ENCODE peak calls at places on chromosomes 11 and 22, in four cellular contexts. One of them, this sample, is unnamed. For H3K36me3, the result is how much of the 10 kb centered on the place peaks cover.

GRCh38 chr22:31106651-31107205 is 640 bp downstream of the SELENOM start:
- DNase-seq in psoas muscle: no peak
- DNase-seq in heart right ventricle: peak
- DNase-seq in body of pancreas: no peak
- DNase-seq in this sample: peak

GRCh38 chr11:93133710-93134109 is 64.1 kb downstream of the SLC36A4 start:
- DNase-seq in heart right ventricle: no peak
- DNase-seq in body of pancreas: no peak
- DNase-seq in psoas muscle: no peak
- DNase-seq in this sample: no peak

GRCh38 chr11:117075186-117075585 is 23.0 kb downstream of the SIK3 start:
- DNase-seq in psoas muscle: no peak
- DNase-seq in body of pancreas: no peak
- DNase-seq in heart right ventricle: no peak
- DNase-seq in this sample: no peak

GRCh38 chr11:10428453-10428852 is 26.6 kb upstream of the AMPD3 start:
- DNase-seq in body of pancreas: no peak
- DNase-seq in heart right ventricle: no peak
- DNase-seq in psoas muscle: no peak
- DNase-seq in this sample: no peak

GRCh38 chr22:45125198-45125597 is 38.5 kb upstream of the NUP50 start:
- DNase-seq in body of pancreas: no peak
- DNase-seq in heart right ventricle: no peak
- DNase-seq in psoas muscle: no peak
- DNase-seq in this sample: no peak

GRCh38 chr11:18775492-18776292 is 15.9 kb downstream of the PTPN5 start:
- DNase-seq in psoas muscle: peak
- DNase-seq in body of pancreas: peak
- DNase-seq in heart right ventricle: peak
- DNase-seq in this sample: peak

GRCh38 chr11:87020336-87020735 is 17.4 kb upstream of the TMEM135 start:
- DNase-seq in heart right ventricle: no peak
- DNase-seq in psoas muscle: no peak
- DNase-seq in body of pancreas: no peak
- DNase-seq in this sample: no peak

GRCh38 chr11:34464591-34465036 is 25.9 kb downstream of the CAT start:
- DNase-seq in heart right ventricle: no peak
- DNase-seq in body of pancreas: no peak
- DNase-seq in psoas muscle: no peak
- DNase-seq in this sample: no peak

GRCh38 chr22:45233386-45233785 is 7.3 kb downstream of the KIAA0930 start:
- DNase-seq in body of pancreas: no peak
- DNase-seq in psoas muscle: no peak
- DNase-seq in heart right ventricle: no peak
- DNase-seq in this sample: no peak

GRCh38 chr11:3157381-3158130 is 7.6 kb downstream of the OSBPL5 start:
- DNase-seq in psoas muscle: peak
- DNase-seq in heart right ventricle: no peak
- DNase-seq in body of pancreas: no peak
- DNase-seq in this sample: peak

GRCh38 chr11:60844045-60844869 is 2.3 kb downstream of the CCDC86 start:
- DNase-seq in psoas muscle: peak
- DNase-seq in heart right ventricle: no peak
- DNase-seq in body of pancreas: no peak
- DNase-seq in this sample: no peak

GRCh38 chr11:116500002-116500832 is 272.6 kb downstream of the BUD13 start:
- DNase-seq in heart right ventricle: no peak
- DNase-seq in body of pancreas: no peak
- DNase-seq in psoas muscle: no peak
- DNase-seq in this sample: no peak

GRCh38 chr11:131800452-131800851 is 430.0 kb downstream of the NTM start:
- DNase-seq in psoas muscle: no peak
- DNase-seq in heart right ventricle: no peak
- DNase-seq in body of pancreas: no peak
- DNase-seq in this sample: no peak

GRCh38 chr11:117145393-117145761 is 1.3 kb downstream of the PAFAH1B2 start:
- DNase-seq in body of pancreas: no peak
- DNase-seq in psoas muscle: no peak
- DNase-seq in heart right ventricle: no peak
- DNase-seq in this sample: no peak

GRCh38 chr11:68934666-68935065 is 31.0 kb downstream of the IGHMBP2 start:
- DNase-seq in heart right ventricle: no peak
- DNase-seq in body of pancreas: no peak
- DNase-seq in psoas muscle: no peak
- DNase-seq in this sample: no peak
- H3K36me3 ChIP-seq in heart right ventricle: under half
- H3K36me3 ChIP-seq in body of pancreas: under half
- H3K36me3 ChIP-seq in psoas muscle: half or more
- H3K36me3 ChIP-seq in this sample: under half

GRCh38 chr11:130260080-130260627 is 54.6 kb downstream of the ZBTB44 start:
- DNase-seq in heart right ventricle: no peak
- DNase-seq in body of pancreas: no peak
- DNase-seq in psoas muscle: no peak
- DNase-seq in this sample: no peak
- H3K36me3 ChIP-seq in heart right ventricle: under half
- H3K36me3 ChIP-seq in body of pancreas: under half
- H3K36me3 ChIP-seq in psoas muscle: under half
- H3K36me3 ChIP-seq in this sample: under half

GRCh38 chr11:108093128-108093904 is 28.1 kb upstream of the ACAT1 start:
- DNase-seq in psoas muscle: no peak
- DNase-seq in heart right ventricle: no peak
- DNase-seq in body of pancreas: no peak
- DNase-seq in this sample: no peak

GRCh38 chr11:108097179-108097578 is 24.2 kb upstream of the ACAT1 start:
- DNase-seq in psoas muscle: no peak
- DNase-seq in body of pancreas: no peak
- DNase-seq in heart right ventricle: no peak
- DNase-seq in this sample: no peak

DNA sequence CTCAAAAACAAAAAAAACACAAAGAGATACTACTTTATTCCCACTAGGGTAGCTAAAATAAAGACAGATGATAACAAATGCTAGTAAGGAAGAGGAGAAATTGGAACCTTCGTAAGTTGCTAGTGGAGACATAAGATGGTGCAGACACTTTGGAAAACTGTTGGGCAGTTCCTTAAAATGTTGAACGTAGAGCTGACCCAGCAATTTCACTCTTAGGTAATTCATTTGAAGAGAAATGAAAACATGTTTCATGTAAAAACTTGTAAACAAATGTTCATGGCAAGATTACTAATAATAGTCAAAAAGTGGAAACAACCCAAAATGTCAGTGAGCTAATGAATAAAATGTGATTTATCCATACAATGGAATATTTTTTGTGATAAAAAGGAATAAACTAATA is 29.2 kb upstream of the ACAT1 start:
- DNase-seq in heart right ventricle: no peak
- DNase-seq in psoas muscle: no peak
- DNase-seq in body of pancreas: no peak
- DNase-seq in this sample: no peak
- H3K36me3 ChIP-seq in heart right ventricle: under half
- H3K36me3 ChIP-seq in psoas muscle: half or more
- H3K36me3 ChIP-seq in body of pancreas: under half
- H3K36me3 ChIP-seq in this sample: under half

GRCh38 chr11:111797145-111797581 is 31.0 kb upstream of the PPP2R1B start:
- DNase-seq in heart right ventricle: no peak
- DNase-seq in body of pancreas: no peak
- DNase-seq in psoas muscle: no peak
- DNase-seq in this sample: no peak

GRCh38 chr11:111796696-111797095 is 30.5 kb upstream of the PPP2R1B start:
- DNase-seq in psoas muscle: no peak
- DNase-seq in heart right ventricle: no peak
- DNase-seq in body of pancreas: no peak
- DNase-seq in this sample: no peak

GRCh38 chr11:111792955-111793500 is 26.8 kb upstream of the PPP2R1B start:
- DNase-seq in psoas muscle: no peak
- DNase-seq in heart right ventricle: no peak
- DNase-seq in body of pancreas: no peak
- DNase-seq in this sample: no peak

GRCh38 chr11:111793863-111794262 is 27.7 kb upstream of the PPP2R1B start:
- DNase-seq in psoas muscle: no peak
- DNase-seq in heart right ventricle: no peak
- DNase-seq in body of pancreas: no peak
- DNase-seq in this sample: peak

DNA sequence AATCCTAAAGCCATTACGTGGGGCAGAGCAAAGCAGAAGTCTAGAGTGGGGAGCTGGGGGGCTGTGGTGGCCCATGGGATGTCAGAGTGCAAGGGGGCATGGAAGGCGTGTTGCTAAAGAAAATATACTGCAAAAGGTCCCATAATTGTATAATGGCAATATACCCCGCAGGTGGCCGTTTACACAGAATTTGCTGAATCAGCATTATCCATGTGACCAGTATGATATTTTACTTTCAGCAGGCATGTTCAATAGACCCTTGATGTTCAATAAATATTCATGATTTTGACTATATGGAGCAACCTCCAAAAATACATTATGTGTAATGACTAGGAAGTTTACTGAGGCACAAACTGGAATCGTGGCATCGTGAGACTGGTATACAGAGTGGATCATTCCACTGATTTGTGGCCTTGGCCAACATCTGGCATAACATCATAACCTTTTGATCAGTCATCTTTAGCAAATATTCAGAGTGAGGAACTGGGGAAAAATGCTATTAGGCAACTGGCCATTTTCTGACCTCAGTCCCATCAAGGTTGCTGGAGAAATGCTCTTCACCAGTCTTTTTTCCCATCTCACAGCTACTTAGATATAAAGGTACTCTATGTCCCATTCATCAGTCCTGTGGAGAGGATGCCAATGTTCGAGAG is 29.3 kb upstream of the PPP2R1B start:
- DNase-seq in heart right ventricle: no peak
- DNase-seq in body of pancreas: no peak
- DNase-seq in psoas muscle: no peak
- DNase-seq in this sample: no peak
- H3K36me3 ChIP-seq in heart right ventricle: under half
- H3K36me3 ChIP-seq in body of pancreas: under half
- H3K36me3 ChIP-seq in psoas muscle: under half
- H3K36me3 ChIP-seq in this sample: under half

DNA sequence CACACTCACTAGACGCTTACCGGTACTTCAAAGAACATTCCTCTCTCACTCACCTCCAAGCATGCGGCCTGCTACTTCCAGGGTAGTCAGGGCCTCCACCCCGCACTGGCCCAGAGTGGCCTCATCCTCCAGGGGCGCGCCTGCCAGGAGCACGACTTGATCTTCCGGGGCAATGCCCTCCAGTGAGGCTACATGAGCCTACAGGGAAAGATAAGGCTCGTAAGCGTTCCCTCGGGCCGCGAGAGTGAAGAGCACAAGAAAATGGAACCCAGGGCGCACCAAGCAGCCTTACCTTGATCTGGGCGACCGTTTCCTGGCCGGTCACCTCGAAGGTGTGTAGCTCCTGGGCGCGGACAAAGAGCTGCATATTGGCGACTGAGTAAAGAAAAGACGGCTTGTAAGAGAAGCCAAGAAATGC is 478 bp downstream of the FAU start:
- DNase-seq in heart right ventricle: no peak
- DNase-seq in psoas muscle: no peak
- DNase-seq in body of pancreas: no peak
- DNase-seq in this sample: peak
- H3K36me3 ChIP-seq in heart right ventricle: under half
- H3K36me3 ChIP-seq in psoas muscle: half or more
- H3K36me3 ChIP-seq in body of pancreas: under half
- H3K36me3 ChIP-seq in this sample: under half

GRCh38 chr22:24176630-24177029 is 4.7 kb upstream of the SUSD2 start:
- DNase-seq in psoas muscle: no peak
- DNase-seq in body of pancreas: no peak
- DNase-seq in heart right ventricle: peak
- DNase-seq in this sample: no peak
- H3K36me3 ChIP-seq in psoas muscle: under half
- H3K36me3 ChIP-seq in body of pancreas: under half
- H3K36me3 ChIP-seq in heart right ventricle: under half
- H3K36me3 ChIP-seq in this sample: under half